ENCODE peak calls at places on chromosomes 11 and 22, in ten cellular contexts. L is NB4, R is tibial nerve, A is ovary, V is stomach, D is right lobe of liver, E is transverse colon, K is IMR-90, C is prostate gland, I is H54. W is an unnamed sample.

GRCh38 chr22:47795477-47796127 is 1033.2 kb downstream of the TBC1D22A start:
- DNase-seq in L (no peak), R (no peak), A (no peak), V (no peak), D (no peak), E (no peak), K (no peak), C (no peak), I (no peak), W (peak)

GRCh38 chr22:21641417-21641794 is 696 bp upstream of the SDF2L1 start:
- DNase-seq in L (peak), R (peak), A (peak), V (peak), D (peak), E (peak), K (peak), C (no peak), I (peak), W (no peak)

GRCh38 chr11:108975641-108976071 is 310.8 kb downstream of the DDX10 start:
- DNase-seq in L (no peak), R (no peak), A (no peak), V (no peak), D (no peak), E (no peak), K (no peak), C (no peak), I (no peak), W (no peak)

GRCh38 chr11:10913075-10913474 is 55.2 kb upstream of the ZBED5 start:
- DNase-seq in L (no peak), R (no peak), A (no peak), V (no peak), D (no peak), E (no peak), K (no peak), C (no peak), I (no peak), W (no peak)

GRCh38 chr11:107591446-107592236 is 694 bp downstream of the ELMOD1 start:
- DNase-seq in L (no peak), R (no peak), A (no peak), V (no peak), D (no peak), E (no peak), K (no peak), C (no peak), I (no peak), W (no peak)

GRCh38 chr11:20031155-20032001 is 128.9 kb downstream of the DBX1 start:
- DNase-seq in L (no peak), R (no peak), A (no peak), V (no peak), D (no peak), E (no peak), K (peak), C (peak), I (peak), W (no peak)

GRCh38 chr11:9943346-9944110 is 279.7 kb downstream of the SWAP70 start:
- DNase-seq in L (no peak), R (peak), A (no peak), V (no peak), D (no peak), E (no peak), K (peak), C (no peak), I (no peak), W (no peak)

GRCh38 chr11:15770798-15771414 is 585.4 kb downstream of the SOX6 start:
- DNase-seq in L (peak), R (peak), A (no peak), V (peak), D (peak), E (peak), K (peak), C (no peak), I (peak), W (no peak)

GRCh38 chr11:10632483-10632882 is 61.1 kb downstream of the IRAG1 start:
- DNase-seq in L (no peak), R (no peak), A (no peak), V (no peak), D (no peak), E (no peak), K (no peak), C (no peak), I (no peak), W (no peak)

GRCh38 chr11:74679513-74679865 is 51.7 kb downstream of the CHRDL2 start:
- DNase-seq in L (no peak), R (no peak), A (peak), V (no peak), D (peak), E (no peak), K (no peak), C (no peak), I (no peak), W (no peak)

GRCh38 chr11:10587995-10588394 is 19.5 kb upstream of the LYVE1 start:
- DNase-seq in L (no peak), R (no peak), A (no peak), V (no peak), D (no peak), E (no peak), K (no peak), C (no peak), I (no peak), W (no peak)

GRCh38 chr11:44711113-44711512 is 15.6 kb upstream of the TSPAN18 start:
- DNase-seq in L (no peak), R (no peak), A (no peak), V (no peak), D (no peak), E (no peak), K (no peak), C (no peak), I (no peak), W (no peak)

GRCh38 chr11:130148927-130149326 is 10.7 kb upstream of the ST14 start:
- DNase-seq in L (no peak), R (no peak), A (no peak), V (no peak), D (no peak), E (no peak), K (no peak), C (no peak), I (no peak), W (no peak)

GRCh38 chr11:65183201-65183891 is 1.6 kb downstream of the CAPN1 start:
- DNase-seq in L (no peak), R (no peak), A (peak), V (no peak), D (peak), E (peak), K (no peak), C (peak), I (no peak), W (no peak)

GRCh38 chr11:32594272-32594671 is 10.6 kb downstream of the EIF3M start:
- DNase-seq in L (peak), R (no peak), A (no peak), V (no peak), D (no peak), E (no peak), K (no peak), C (no peak), I (no peak), W (no peak)

GRCh38 chr11:111777094-111778046 is 11.2 kb upstream of the PPP2R1B start:
- DNase-seq in L (peak), R (peak), A (peak), V (no peak), D (peak), E (no peak), K (peak), C (peak), I (no peak), W (no peak)

GRCh38 chr11:117187799-117188481 is 9.4 kb downstream of the SIDT2 start:
- DNase-seq in L (no peak), R (no peak), A (peak), V (peak), D (no peak), E (no peak), K (no peak), C (no peak), I (no peak), W (no peak)

GRCh38 chr22:33697640-33698039 is 222.6 kb downstream of the LARGE1 start:
- DNase-seq in L (no peak), R (no peak), A (no peak), V (no peak), D (no peak), E (no peak), K (peak), C (no peak), I (no peak), W (no peak)

GRCh38 chr11:94133752-94134151 is 5.1 kb downstream of the PANX1 start:
- DNase-seq in L (no peak), R (no peak), A (no peak), V (no peak), D (no peak), E (no peak), K (no peak), C (no peak), I (no peak), W (no peak)

GRCh38 chr11:88179141-88179540 is 3.9 kb upstream of the RAB38 start:
- DNase-seq in L (no peak), R (no peak), A (no peak), V (no peak), D (no peak), E (no peak), K (peak), C (no peak), I (no peak), W (no peak)

GRCh38 chr11:819943-820649 is 1.4 kb downstream of the PNPLA2 start:
- DNase-seq in L (peak), R (peak), A (peak), V (peak), D (peak), E (peak), K (peak), C (peak), I (peak), W (no peak)

GRCh38 chr11:133560467-133560866 is 28.2 kb upstream of the OPCML start:
- DNase-seq in L (no peak), R (no peak), A (no peak), V (no peak), D (no peak), E (no peak), K (no peak), C (no peak), I (no peak), W (no peak)
- TF ChIP-seq POLR2A in L (no peak), R (no peak), A (no peak), V (no peak), D (no peak), E (no peak), K (no peak), C (no peak), I (no peak), W (no peak)

GRCh38 chr11:133953571-133953970 is 3.2 kb downstream of the IGSF9B start:
- DNase-seq in L (no peak), R (no peak), A (no peak), V (no peak), D (no peak), E (no peak), K (no peak), C (no peak), I (no peak), W (no peak)

GRCh38 chr11:133953999-133954398 is 2.8 kb downstream of the IGSF9B start:
- DNase-seq in L (no peak), R (no peak), A (no peak), V (no peak), D (no peak), E (no peak), K (no peak), C (no peak), I (no peak), W (no peak)

GRCh38 chr11:133955945-133956421 is 785 bp downstream of the IGSF9B start:
- DNase-seq in L (no peak), R (no peak), A (no peak), V (no peak), D (no peak), E (no peak), K (no peak), C (no peak), I (no peak), W (no peak)

GRCh38 chr11:133956650-133957633 is at the start of gene IGSF9B:
- DNase-seq in L (peak), R (peak), A (peak), V (peak), D (peak), E (peak), K (peak), C (peak), I (peak), W (no peak)

DNA sequence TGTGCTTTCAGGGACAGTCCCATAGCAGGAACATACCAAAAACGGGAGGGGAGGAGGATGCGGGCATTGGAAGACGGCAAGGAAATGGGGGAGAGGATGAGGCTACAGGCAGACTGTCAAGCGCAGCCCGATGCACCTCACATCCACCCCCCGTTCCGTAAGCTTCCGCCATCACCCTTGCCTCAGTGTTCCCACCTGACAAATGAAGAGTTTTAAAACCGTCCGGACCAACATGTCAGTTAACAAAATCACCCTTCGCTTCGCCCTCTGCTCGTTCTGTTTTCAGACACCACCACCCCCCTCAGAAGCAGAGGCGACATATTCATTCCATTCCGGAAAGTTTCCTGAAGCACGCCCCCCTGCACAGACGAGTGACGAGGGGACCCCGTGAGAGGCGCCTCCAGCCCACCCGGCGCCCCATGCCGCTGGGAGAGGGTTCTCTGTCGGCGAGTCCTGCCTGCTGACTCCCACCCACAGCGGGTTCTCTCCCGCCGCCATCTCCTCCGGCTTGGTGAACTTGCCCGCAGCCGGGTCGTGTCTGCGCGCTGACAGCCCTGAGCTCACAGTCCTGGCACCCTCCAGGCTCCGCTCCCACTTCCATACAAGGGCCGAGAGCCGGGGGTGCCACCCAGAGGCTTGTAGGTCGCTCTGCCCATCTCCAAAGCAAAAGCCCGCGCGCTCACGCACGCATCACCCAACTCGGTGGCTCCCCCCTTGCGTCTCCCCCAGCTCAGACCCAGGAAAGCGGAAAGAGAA is 1.5 kb downstream of the IGSF9B start:
- DNase-seq in L (no peak), R (no peak), A (peak), V (no peak), D (no peak), E (peak), K (no peak), C (no peak), I (no peak), W (no peak)
- TF ChIP-seq POLR2A in L (no peak), R (no peak), A (no peak), V (no peak), D (no peak), E (peak), K (no peak), C (no peak), I (no peak), W (no peak)

GRCh38 chr22:39317756-39318506 is 1.5 kb downstream of the RPL3 start:
- DNase-seq in L (no peak), R (no peak), A (no peak), V (no peak), D (no peak), E (no peak), K (peak), C (no peak), I (no peak), W (no peak)

GRCh38 chr22:39315389-39315788 is 4.0 kb downstream of the RPL3 start:
- DNase-seq in L (no peak), R (no peak), A (no peak), V (no peak), D (no peak), E (no peak), K (no peak), C (no peak), I (no peak), W (no peak)

GRCh38 chr22:39317084-39317755 is 2.2 kb downstream of the RPL3 start:
- DNase-seq in L (peak), R (no peak), A (no peak), V (no peak), D (no peak), E (peak), K (no peak), C (no peak), I (no peak), W (peak)

GRCh38 chr22:39318507-39319283 is 728 bp downstream of the RPL3 start:
- DNase-seq in L (no peak), R (peak), A (no peak), V (no peak), D (no peak), E (peak), K (no peak), C (no peak), I (no peak), W (no peak)

GRCh38 chr22:39316440-39317083 is 2.9 kb downstream of the RPL3 start:
- DNase-seq in L (peak), R (peak), A (peak), V (peak), D (peak), E (peak), K (peak), C (peak), I (peak), W (no peak)
- TF ChIP-seq POLR2A in L (no peak), R (no peak), A (peak), V (no peak), D (no peak), E (no peak), K (peak), C (no peak), I (no peak), W (no peak)

DNA sequence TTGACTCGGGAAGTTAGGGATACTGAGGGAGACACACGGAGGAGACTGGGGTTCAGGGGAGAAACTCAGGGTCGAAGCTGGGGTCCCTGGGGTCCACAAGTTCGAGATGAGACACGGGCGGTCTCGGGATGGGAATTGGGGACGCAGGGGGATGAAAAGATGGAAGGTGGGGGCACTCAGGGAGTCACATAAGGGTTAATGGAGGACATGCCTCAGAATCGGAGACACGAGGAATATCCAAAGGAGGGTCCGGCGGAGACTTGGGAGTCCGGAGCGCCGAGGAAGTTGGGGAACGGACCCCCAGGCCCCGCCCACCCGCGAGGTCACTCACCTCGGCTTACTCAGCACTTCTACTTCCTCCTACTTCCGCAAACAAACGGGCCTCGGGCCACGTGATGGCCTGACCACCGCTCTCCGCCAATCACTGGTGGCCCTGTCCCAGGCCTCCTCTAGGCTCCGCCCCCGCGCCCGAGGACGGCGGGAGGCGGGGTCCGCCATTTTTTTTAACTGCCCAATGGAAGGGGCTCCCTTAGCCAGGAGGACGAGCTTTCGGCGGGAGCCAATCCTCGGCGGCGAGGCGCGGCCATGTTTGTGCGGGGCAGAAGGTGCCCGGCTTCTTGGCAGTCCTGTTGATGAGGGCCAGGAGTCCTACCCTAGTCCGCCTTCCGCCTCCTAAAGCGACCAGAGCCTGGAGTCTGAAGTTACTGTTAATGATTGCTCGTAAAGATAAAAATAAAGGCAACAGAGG is at the start of gene PLA2G6:
- DNase-seq in L (peak), R (peak), A (peak), V (peak), D (peak), E (peak), K (peak), C (peak), I (peak), W (peak)
- TF ChIP-seq POLR2A in L (peak), R (no peak), A (peak), V (no peak), D (peak), E (peak), K (peak), C (peak), I (peak), W (no peak)

GRCh38 chr11:12001152-12001551 is 7.3 kb downstream of the DKK3 start:
- DNase-seq in L (no peak), R (no peak), A (no peak), V (no peak), D (no peak), E (no peak), K (no peak), C (no peak), I (no peak), W (no peak)
- TF ChIP-seq POLR2A in L (no peak), R (no peak), A (no peak), V (no peak), D (no peak), E (no peak), K (no peak), C (no peak), I (no peak), W (no peak)